ENCODE peak calls at places on chromosomes 13 and 19, in six cellular contexts. M is HL-60, L is GM06990, H is neural crest cell, T is uterus, C is adrenal gland. X is an unnamed sample.

GRCh38 chr19:4676955-4677731 is 7.0 kb upstream of the MYDGF start:
- DNase-seq in M (no peak), L (no peak), H (peak), T (no peak), C (peak), X (no peak)

GRCh38 chr13:110593430-110594130 is 21.8 kb upstream of the NAXD start:
- DNase-seq in M (no peak), L (no peak), H (no peak), T (no peak), C (peak), X (peak)

GRCh38 chr13:100454876-100455275 is 133.7 kb downstream of the GGACT start:
- DNase-seq in M (no peak), L (no peak), H (no peak), T (no peak), C (no peak), X (no peak)

GRCh38 chr13:106736941-106737340 is 169.0 kb upstream of the ARGLU1 start:
- DNase-seq in M (no peak), L (no peak), H (no peak), T (no peak), C (no peak), X (no peak)

GRCh38 chr13:60873116-60873515 is 476.1 kb downstream of the TDRD3 start:
- DNase-seq in M (no peak), L (no peak), H (no peak), T (no peak), C (no peak), X (no peak)

GRCh38 chr19:15280915-15281683 is 48.9 kb upstream of the EPHX3 start:
- DNase-seq in M (peak), L (no peak), H (no peak), T (peak), C (peak), X (no peak)

GRCh38 chr19:49071860-49072547 is 495 bp downstream of the KCNA7 start:
- DNase-seq in M (no peak), L (no peak), H (peak), T (no peak), C (no peak), X (no peak)

GRCh38 chr19:19670070-19670551 is 1.5 kb downstream of the ZNF101 start:
- DNase-seq in M (no peak), L (no peak), H (no peak), T (no peak), C (peak), X (no peak)

GRCh38 chr13:30510091-30510490 is 44.4 kb upstream of the HMGB1 start:
- DNase-seq in M (no peak), L (no peak), H (no peak), T (no peak), C (no peak), X (no peak)

GRCh38 chr19:42140125-42140754 is 8.0 kb upstream of the POU2F2 start:
- DNase-seq in M (peak), L (no peak), H (peak), T (no peak), C (peak), X (no peak)

GRCh38 chr13:41107584-41108014 is 25.0 kb downstream of the KBTBD6 start:
- DNase-seq in M (no peak), L (no peak), H (no peak), T (no peak), C (no peak), X (no peak)

GRCh38 chr13:99989376-99990044 is 7.9 kb downstream of the ZIC2 start:
- DNase-seq in M (no peak), L (no peak), H (no peak), T (no peak), C (no peak), X (no peak)

GRCh38 chr13:47555235-47555634 is 445.8 kb downstream of the SUCLA2 start:
- DNase-seq in M (no peak), L (no peak), H (no peak), T (no peak), C (no peak), X (no peak)

GRCh38 chr19:7260161-7260560 is 34.1 kb downstream of the INSR start:
- DNase-seq in M (no peak), L (no peak), H (no peak), T (no peak), C (no peak), X (no peak)

GRCh38 chr19:9865732-9866627 is 30.9 kb downstream of the PIN1 start:
- DNase-seq in M (no peak), L (no peak), H (no peak), T (no peak), C (no peak), X (no peak)

GRCh38 chr19:43290568-43291359 is 21.4 kb upstream of the PSG9 start:
- DNase-seq in M (no peak), L (no peak), H (peak), T (no peak), C (no peak), X (no peak)

GRCh38 chr13:21372530-21372929 is 86.6 kb downstream of the ZDHHC20 start:
- DNase-seq in M (no peak), L (no peak), H (no peak), T (no peak), C (no peak), X (no peak)

DNA sequence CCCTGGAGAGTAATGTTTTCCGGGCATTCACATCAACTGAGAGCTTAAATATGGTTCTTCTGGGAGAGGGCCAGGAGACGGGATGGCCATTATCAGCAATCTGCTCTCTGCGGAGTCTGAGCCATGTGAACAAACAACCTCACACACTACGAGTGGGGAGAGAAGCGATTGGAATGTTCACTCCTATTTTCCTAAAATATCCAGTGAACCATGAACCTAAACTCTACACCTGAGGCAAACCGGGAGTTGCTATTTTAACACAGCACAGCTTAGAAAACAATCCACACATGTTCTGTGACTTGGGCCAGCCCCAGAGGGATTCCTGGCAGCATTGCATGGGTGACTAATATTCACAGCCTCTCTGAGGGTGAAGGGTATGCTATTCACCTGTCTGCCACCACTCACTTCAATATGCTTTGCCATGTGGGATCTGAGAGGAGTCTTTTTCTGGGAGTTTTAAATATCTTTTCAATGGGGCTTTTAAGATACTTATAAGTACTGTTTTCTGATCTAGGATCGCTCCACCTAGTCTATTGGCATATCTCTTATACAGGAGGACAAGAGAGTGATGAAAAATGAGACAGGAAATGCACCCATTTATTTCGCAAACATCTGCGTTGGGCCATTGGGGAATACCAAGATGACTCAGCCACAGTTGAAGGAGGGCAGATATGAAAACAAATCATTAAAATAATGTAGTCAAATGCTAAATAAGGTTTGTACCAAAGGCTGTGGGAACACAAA is 72.6 kb upstream of the SERP2 start:
- DNase-seq in M (no peak), L (peak), H (no peak), T (peak), C (peak), X (peak)
- TF ChIP-seq CTCF in M (no peak), L (no peak), H (no peak), T (no peak), C (no peak), X (no peak)

GRCh38 chr13:24746618-24747247 is 17.2 kb upstream of the RNF17 start:
- DNase-seq in M (no peak), L (peak), H (peak), T (no peak), C (no peak), X (no peak)
- TF ChIP-seq CTCF in M (peak), L (peak), H (peak), T (no peak), C (no peak), X (peak)

DNA sequence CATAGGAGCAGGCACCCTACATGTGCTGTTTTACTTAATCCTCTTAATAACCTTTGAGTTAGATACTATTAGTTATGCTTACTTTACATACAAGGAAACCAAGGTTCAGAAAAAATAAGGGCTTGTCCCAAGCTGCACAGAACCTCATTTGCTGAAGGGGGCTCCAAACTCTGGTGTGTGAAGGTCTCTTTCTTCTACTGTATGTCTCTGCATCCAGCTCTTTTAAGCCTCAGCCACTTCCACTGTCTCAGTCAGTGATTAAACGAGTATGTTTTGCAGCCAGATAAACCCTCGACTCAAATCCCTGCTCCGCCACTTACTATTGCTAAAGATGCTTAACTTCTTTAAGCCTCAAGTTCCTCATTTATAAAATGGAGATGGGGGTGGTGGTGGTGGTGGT is 112.4 kb upstream of the WASF3 start:
- DNase-seq in M (no peak), L (no peak), H (no peak), T (no peak), C (no peak), X (no peak)
- TF ChIP-seq CTCF in M (no peak), L (no peak), H (no peak), T (no peak), C (no peak), X (no peak)

DNA sequence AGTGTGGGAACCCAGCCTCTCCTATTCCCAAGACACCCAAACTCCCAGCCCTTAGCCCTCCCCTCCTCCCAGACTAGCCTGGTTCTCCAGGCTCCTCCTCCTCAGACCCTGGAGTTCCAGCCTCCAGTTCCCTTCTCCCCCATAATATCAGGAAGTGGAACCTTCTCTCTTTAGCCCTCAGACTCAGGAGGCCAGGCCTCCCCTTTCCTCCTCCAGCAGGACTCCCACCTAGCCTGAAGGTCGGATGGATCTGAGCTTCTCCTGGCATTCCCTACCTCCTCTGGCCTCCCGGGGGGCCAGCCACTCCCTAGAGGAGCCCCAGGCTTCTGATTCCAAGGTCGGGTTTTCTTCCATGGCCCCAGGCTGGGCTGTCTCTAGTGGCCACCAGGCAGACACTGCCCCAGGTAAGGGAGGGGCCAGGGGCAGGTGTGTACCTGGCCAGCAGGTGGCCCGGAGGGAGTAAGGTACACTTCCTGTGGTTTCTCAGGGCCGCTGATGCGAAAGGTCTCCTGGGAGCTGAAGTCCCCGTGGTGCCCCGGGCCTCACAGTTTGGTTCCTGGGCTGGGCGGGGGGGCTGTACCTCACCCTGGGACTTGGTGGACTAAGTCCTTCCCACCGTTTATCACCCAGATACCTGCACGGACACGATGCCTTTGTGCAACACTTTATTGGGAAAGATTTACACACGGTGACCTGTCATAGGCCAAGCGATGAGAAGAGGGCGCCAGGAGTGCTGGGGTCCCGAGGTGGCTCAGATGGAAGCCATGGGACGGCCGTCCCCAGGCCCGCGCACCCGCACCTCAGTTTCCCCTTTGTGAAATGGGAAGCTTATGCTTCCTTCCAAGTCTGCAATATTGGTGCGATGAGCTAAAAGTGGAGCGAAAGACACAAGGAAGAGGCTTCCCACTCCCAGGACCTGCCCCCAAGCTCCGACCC is at the start of gene TMC4:
- DNase-seq in M (no peak), L (no peak), H (no peak), T (no peak), C (no peak), X (no peak)
- TF ChIP-seq CTCF in M (no peak), L (peak), H (no peak), T (no peak), C (no peak), X (peak)

GRCh38 chr13:26721251-26721939 is 39.2 kb downstream of the GPR12 start:
- DNase-seq in M (peak), L (peak), H (no peak), T (no peak), C (no peak), X (no peak)
- TF ChIP-seq CTCF in M (no peak), L (no peak), H (no peak), T (no peak), C (no peak), X (no peak)

GRCh38 chr13:29110003-29110402 is 289.9 kb downstream of the MTUS2 start:
- DNase-seq in M (no peak), L (no peak), H (no peak), T (no peak), C (no peak), X (no peak)

GRCh38 chr13:29104461-29104860 is 284.3 kb downstream of the MTUS2 start:
- DNase-seq in M (no peak), L (no peak), H (no peak), T (no peak), C (no peak), X (no peak)

GRCh38 chr13:29103036-29103800 is 283.1 kb downstream of the MTUS2 start:
- DNase-seq in M (no peak), L (no peak), H (no peak), T (no peak), C (no peak), X (no peak)

GRCh38 chr13:29106651-29107050 is 286.5 kb downstream of the MTUS2 start:
- DNase-seq in M (no peak), L (no peak), H (no peak), T (no peak), C (no peak), X (no peak)

GRCh38 chr13:29105779-29106178 is 285.6 kb downstream of the MTUS2 start:
- DNase-seq in M (no peak), L (no peak), H (no peak), T (no peak), C (no peak), X (no peak)
- TF ChIP-seq CTCF in M (peak), L (peak), H (peak), T (no peak), C (no peak), X (no peak)

GRCh38 chr19:32357720-32358119 is 12.3 kb downstream of the ZNF507 start:
- DNase-seq in M (no peak), L (no peak), H (no peak), T (no peak), C (no peak), X (no peak)
- TF ChIP-seq CTCF in M (no peak), L (peak), H (peak), T (no peak), C (peak), X (peak)

DNA sequence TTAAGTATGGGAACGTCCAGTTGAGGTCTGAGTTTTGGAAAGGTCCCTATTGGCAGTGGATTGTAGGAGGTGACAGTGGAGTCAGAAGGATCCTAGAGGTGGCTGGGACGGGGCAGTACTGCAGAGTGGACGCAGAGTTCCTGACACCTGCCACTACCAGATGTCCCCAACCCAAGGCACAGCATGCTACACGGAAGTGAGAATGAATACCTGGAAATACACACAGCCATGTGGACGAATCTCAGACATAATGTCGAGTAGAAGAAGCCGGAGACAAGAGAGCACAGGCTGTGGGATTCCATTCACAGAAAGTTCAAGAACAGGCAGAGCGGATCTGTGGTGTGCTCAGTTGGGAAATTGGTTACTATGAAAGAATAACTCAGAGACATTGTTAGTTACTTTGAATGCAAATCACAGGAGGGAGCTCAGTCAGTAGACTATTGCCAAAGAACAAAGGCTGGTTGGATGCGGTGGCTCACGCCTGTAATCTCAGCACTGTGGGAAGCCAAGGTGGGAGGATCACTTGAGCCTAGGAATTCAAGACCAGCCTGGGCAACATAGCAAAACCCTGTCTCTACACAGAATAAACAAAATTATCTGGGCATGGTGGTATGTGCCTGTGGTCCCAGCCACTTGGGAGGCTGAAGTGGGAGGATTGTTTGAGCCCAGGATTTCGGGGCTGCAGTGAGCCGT is 37.4 kb downstream of the RYR1 start:
- DNase-seq in M (no peak), L (no peak), H (no peak), T (no peak), C (no peak), X (no peak)
- TF ChIP-seq CTCF in M (no peak), L (no peak), H (no peak), T (no peak), C (no peak), X (no peak)